ENCODE peak calls at places on chromosomes 6 and 20, in ten cellular contexts. G is T1000; H is activated CD4-positive, alpha-beta T cell treated with anti-CD3 and anti-CD28 coated beads, Interleukin-2, amount 10 ng/mL, durations not matched to agents 7 days and 5 days; V is amygdala; X is T-cell; U is COLO829; M is LNCaP clone FGC; C is ovary; E is stimulated activated effector memory CD8-positive, alpha-beta T cell treated with anti-CD3 and anti-CD28 coated beads, Interleukin-12 subunit alpha, Interleukin-12 subunit beta, amount 100 ng/mL, for 72 hours; F is CD4-positive, CD25-positive, alpha-beta regulatory T cell. T is an unnamed sample.

GRCh38 chr20:50146732-50147662 is 6.5 kb downstream of the PEDS1 start:
- DNase-seq in F (peak), G (no peak), H (peak), E (peak), X (peak), U (peak), V (no peak), M (no peak), C (no peak), T (peak)

GRCh38 chr20:3258429-3258828 is 19.4 kb upstream of the SLC4A11 start:
- DNase-seq in E (no peak), M (no peak), F (no peak), G (no peak), C (no peak), X (no peak), H (no peak), U (no peak), V (no peak), T (no peak)

GRCh38 chr6:158481612-158482473 is 78.0 kb upstream of the TMEM181 start:
- DNase-seq in F (no peak), X (no peak), E (no peak), C (no peak), V (no peak), G (peak), M (no peak), H (no peak), U (no peak), T (no peak)

GRCh38 chr20:50801747-50802125 is 6.9 kb downstream of the BCAS4 start:
- DNase-seq in H (no peak), C (no peak), G (no peak), M (no peak), X (no peak), V (no peak), U (no peak), E (no peak), F (no peak), T (no peak)

GRCh38 chr20:38337561-38338140 is 8.6 kb upstream of the LBP start:
- DNase-seq in F (no peak), H (peak), E (peak), U (peak), M (peak), V (no peak), G (no peak), C (peak), X (no peak), T (no peak)

GRCh38 chr20:50848341-50848808 is 53.5 kb downstream of the BCAS4 start:
- DNase-seq in H (no peak), U (no peak), C (peak), X (no peak), G (no peak), V (no peak), E (no peak), F (no peak), M (no peak), T (no peak)

GRCh38 chr20:24657878-24658620 is 188.6 kb downstream of the SYNDIG1 start:
- DNase-seq in E (no peak), U (no peak), G (no peak), V (no peak), H (no peak), M (no peak), C (peak), F (no peak), X (no peak), T (no peak)

GRCh38 chr6:25768566-25768965 is 14.0 kb downstream of the SLC17A4 start:
- DNase-seq in H (no peak), G (no peak), E (no peak), F (no peak), V (no peak), U (no peak), M (no peak), C (no peak), X (no peak), T (no peak)

T was measured in DND-41.